ENCODE peak calls at places on chromosomes 2 and 18, in seven cellular contexts. One of them, this sample, is unnamed.
A peak's percentile ranks its signal among the peaks of the same experiment; 100 is the strongest.

GRCh38 chr2:121237980-121238665 is 46.9 kb downstream of the TFCP2L1 start:
- DNase-seq in stimulated activated CD4-positive, alpha-beta T cell treated with anti-CD3 and anti-CD28 coated beads, Interleukin-1b, Interleukin-23, amount 100 ng/mL, for 48 hours: no peak
- DNase-seq in fibroblast of the aortic adventitia: no peak
- DNase-seq in A172: peak; percentile 71
- DNase-seq in T-helper 2 cell: no peak
- DNase-seq in heart right ventricle: no peak
- DNase-seq in H7: no peak
- DNase-seq in this sample: no peak

GRCh38 chr2:156320491-156320896 is 12.0 kb downstream of the NR4A2 start:
- DNase-seq in stimulated activated CD4-positive, alpha-beta T cell treated with anti-CD3 and anti-CD28 coated beads, Interleukin-1b, Interleukin-23, amount 100 ng/mL, for 48 hours: no peak
- DNase-seq in fibroblast of the aortic adventitia: peak; percentile 43
- DNase-seq in A172: no peak
- DNase-seq in T-helper 2 cell: no peak
- DNase-seq in heart right ventricle: peak; percentile 57
- DNase-seq in H7: peak; percentile 72
- DNase-seq in this sample: no peak

GRCh38 chr2:55862269-55862668 is 61.3 kb downstream of the EFEMP1 start:
- DNase-seq in stimulated activated CD4-positive, alpha-beta T cell treated with anti-CD3 and anti-CD28 coated beads, Interleukin-1b, Interleukin-23, amount 100 ng/mL, for 48 hours: no peak
- DNase-seq in fibroblast of the aortic adventitia: peak; percentile 100
- DNase-seq in A172: peak; percentile 51
- DNase-seq in T-helper 2 cell: no peak
- DNase-seq in heart right ventricle: no peak
- DNase-seq in H7: no peak
- DNase-seq in this sample: no peak

GRCh38 chr18:59033361-59033760 is 106.3 kb upstream of the SEC11C start:
- DNase-seq in stimulated activated CD4-positive, alpha-beta T cell treated with anti-CD3 and anti-CD28 coated beads, Interleukin-1b, Interleukin-23, amount 100 ng/mL, for 48 hours: no peak
- DNase-seq in fibroblast of the aortic adventitia: no peak
- DNase-seq in A172: no peak
- DNase-seq in T-helper 2 cell: no peak
- DNase-seq in heart right ventricle: no peak
- DNase-seq in H7: no peak
- DNase-seq in this sample: peak; percentile 43

GRCh38 chr2:45237128-45237527 is 227.9 kb upstream of the SIX2 start:
- DNase-seq in stimulated activated CD4-positive, alpha-beta T cell treated with anti-CD3 and anti-CD28 coated beads, Interleukin-1b, Interleukin-23, amount 100 ng/mL, for 48 hours: no peak
- DNase-seq in fibroblast of the aortic adventitia: no peak
- DNase-seq in A172: peak; percentile 76
- DNase-seq in T-helper 2 cell: no peak
- DNase-seq in heart right ventricle: no peak
- DNase-seq in H7: no peak
- DNase-seq in this sample: peak; percentile 7

GRCh38 chr2:106342801-106343200 is 125.4 kb downstream of the RGPD3 start:
- DNase-seq in stimulated activated CD4-positive, alpha-beta T cell treated with anti-CD3 and anti-CD28 coated beads, Interleukin-1b, Interleukin-23, amount 100 ng/mL, for 48 hours: no peak
- DNase-seq in fibroblast of the aortic adventitia: no peak
- DNase-seq in A172: no peak
- DNase-seq in T-helper 2 cell: no peak
- DNase-seq in heart right ventricle: no peak
- DNase-seq in H7: no peak
- DNase-seq in this sample: no peak

GRCh38 chr2:174774828-174775227 is 10.6 kb upstream of the CHRNA1 start:
- DNase-seq in stimulated activated CD4-positive, alpha-beta T cell treated with anti-CD3 and anti-CD28 coated beads, Interleukin-1b, Interleukin-23, amount 100 ng/mL, for 48 hours: no peak
- DNase-seq in fibroblast of the aortic adventitia: no peak
- DNase-seq in A172: no peak
- DNase-seq in T-helper 2 cell: no peak
- DNase-seq in heart right ventricle: no peak
- DNase-seq in H7: no peak
- DNase-seq in this sample: no peak

GRCh38 chr2:204437334-204437733 is 107.9 kb upstream of the PARD3B start:
- DNase-seq in stimulated activated CD4-positive, alpha-beta T cell treated with anti-CD3 and anti-CD28 coated beads, Interleukin-1b, Interleukin-23, amount 100 ng/mL, for 48 hours: no peak
- DNase-seq in fibroblast of the aortic adventitia: no peak
- DNase-seq in A172: no peak
- DNase-seq in T-helper 2 cell: no peak
- DNase-seq in heart right ventricle: no peak
- DNase-seq in H7: no peak
- DNase-seq in this sample: no peak

GRCh38 chr2:160703648-160704585 is 210.3 kb upstream of the RBMS1 start:
- DNase-seq in stimulated activated CD4-positive, alpha-beta T cell treated with anti-CD3 and anti-CD28 coated beads, Interleukin-1b, Interleukin-23, amount 100 ng/mL, for 48 hours: peak; percentile 11
- DNase-seq in fibroblast of the aortic adventitia: no peak
- DNase-seq in A172: no peak
- DNase-seq in T-helper 2 cell: no peak
- DNase-seq in heart right ventricle: peak; percentile 23
- DNase-seq in H7: no peak
- DNase-seq in this sample: no peak

GRCh38 chr2:98026927-98027522 is 31.3 kb upstream of the TMEM131 start:
- DNase-seq in stimulated activated CD4-positive, alpha-beta T cell treated with anti-CD3 and anti-CD28 coated beads, Interleukin-1b, Interleukin-23, amount 100 ng/mL, for 48 hours: no peak
- DNase-seq in fibroblast of the aortic adventitia: no peak
- DNase-seq in A172: no peak
- DNase-seq in T-helper 2 cell: no peak
- DNase-seq in heart right ventricle: no peak
- DNase-seq in H7: no peak
- DNase-seq in this sample: no peak

GRCh38 chr2:197286805-197287595 is 23.6 kb downstream of the ANKRD44 start:
- DNase-seq in stimulated activated CD4-positive, alpha-beta T cell treated with anti-CD3 and anti-CD28 coated beads, Interleukin-1b, Interleukin-23, amount 100 ng/mL, for 48 hours: peak; percentile 57
- DNase-seq in fibroblast of the aortic adventitia: peak; percentile 89
- DNase-seq in A172: peak; percentile 81
- DNase-seq in T-helper 2 cell: no peak
- DNase-seq in heart right ventricle: peak; percentile 67
- DNase-seq in H7: no peak
- DNase-seq in this sample: peak; percentile 90

GRCh38 chr2:144890828-144891227 is 370.9 kb upstream of the ZEB2 start:
- DNase-seq in stimulated activated CD4-positive, alpha-beta T cell treated with anti-CD3 and anti-CD28 coated beads, Interleukin-1b, Interleukin-23, amount 100 ng/mL, for 48 hours: no peak
- DNase-seq in fibroblast of the aortic adventitia: peak; percentile 53
- DNase-seq in A172: peak; percentile 65
- DNase-seq in T-helper 2 cell: no peak
- DNase-seq in heart right ventricle: no peak
- DNase-seq in H7: no peak
- DNase-seq in this sample: peak; percentile 66

GRCh38 chr18:13353424-13353823 is 134.9 kb downstream of the LDLRAD4 start:
- DNase-seq in stimulated activated CD4-positive, alpha-beta T cell treated with anti-CD3 and anti-CD28 coated beads, Interleukin-1b, Interleukin-23, amount 100 ng/mL, for 48 hours: no peak
- DNase-seq in fibroblast of the aortic adventitia: no peak
- DNase-seq in A172: no peak
- DNase-seq in T-helper 2 cell: no peak
- DNase-seq in heart right ventricle: no peak
- DNase-seq in H7: no peak
- DNase-seq in this sample: no peak

GRCh38 chr2:98727369-98727749 is 3.6 kb downstream of the MGAT4A start:
- DNase-seq in stimulated activated CD4-positive, alpha-beta T cell treated with anti-CD3 and anti-CD28 coated beads, Interleukin-1b, Interleukin-23, amount 100 ng/mL, for 48 hours: no peak
- DNase-seq in fibroblast of the aortic adventitia: no peak
- DNase-seq in A172: no peak
- DNase-seq in T-helper 2 cell: no peak
- DNase-seq in heart right ventricle: no peak
- DNase-seq in H7: no peak
- DNase-seq in this sample: no peak

GRCh38 chr18:48622911-48623431 is 84.1 kb downstream of the CTIF start:
- DNase-seq in stimulated activated CD4-positive, alpha-beta T cell treated with anti-CD3 and anti-CD28 coated beads, Interleukin-1b, Interleukin-23, amount 100 ng/mL, for 48 hours: no peak
- DNase-seq in fibroblast of the aortic adventitia: peak; percentile 36
- DNase-seq in A172: peak; percentile 50
- DNase-seq in T-helper 2 cell: no peak
- DNase-seq in heart right ventricle: no peak
- DNase-seq in H7: peak; percentile 65
- DNase-seq in this sample: no peak

GRCh38 chr2:240423788-240424191 is 11.7 kb upstream of the GPC1 start:
- DNase-seq in stimulated activated CD4-positive, alpha-beta T cell treated with anti-CD3 and anti-CD28 coated beads, Interleukin-1b, Interleukin-23, amount 100 ng/mL, for 48 hours: no peak
- DNase-seq in fibroblast of the aortic adventitia: no peak
- DNase-seq in A172: no peak
- DNase-seq in T-helper 2 cell: peak; percentile 3
- DNase-seq in heart right ventricle: no peak
- DNase-seq in H7: no peak
- DNase-seq in this sample: no peak

GRCh38 chr2:100952512-100952911 is 49.6 kb upstream of the RPL31 start:
- DNase-seq in stimulated activated CD4-positive, alpha-beta T cell treated with anti-CD3 and anti-CD28 coated beads, Interleukin-1b, Interleukin-23, amount 100 ng/mL, for 48 hours: no peak
- DNase-seq in fibroblast of the aortic adventitia: no peak
- DNase-seq in A172: no peak
- DNase-seq in T-helper 2 cell: no peak
- DNase-seq in heart right ventricle: no peak
- DNase-seq in H7: no peak
- DNase-seq in this sample: no peak

GRCh38 chr18:37577051-37577611 is 11.5 kb upstream of the CELF4 start:
- DNase-seq in stimulated activated CD4-positive, alpha-beta T cell treated with anti-CD3 and anti-CD28 coated beads, Interleukin-1b, Interleukin-23, amount 100 ng/mL, for 48 hours: no peak
- DNase-seq in fibroblast of the aortic adventitia: peak; percentile 18
- DNase-seq in A172: no peak
- DNase-seq in T-helper 2 cell: no peak
- DNase-seq in heart right ventricle: peak; percentile 63
- DNase-seq in H7: peak; percentile 85
- DNase-seq in this sample: no peak

GRCh38 chr2:57080035-57080434 is 896.2 kb downstream of the CCDC85A start:
- DNase-seq in stimulated activated CD4-positive, alpha-beta T cell treated with anti-CD3 and anti-CD28 coated beads, Interleukin-1b, Interleukin-23, amount 100 ng/mL, for 48 hours: no peak
- DNase-seq in fibroblast of the aortic adventitia: peak; percentile 4
- DNase-seq in A172: peak; percentile 29
- DNase-seq in T-helper 2 cell: no peak
- DNase-seq in heart right ventricle: no peak
- DNase-seq in H7: no peak
- DNase-seq in this sample: no peak

GRCh38 chr2:96256611-96257113 is 9.1 kb downstream of the TMEM127 start:
- DNase-seq in stimulated activated CD4-positive, alpha-beta T cell treated with anti-CD3 and anti-CD28 coated beads, Interleukin-1b, Interleukin-23, amount 100 ng/mL, for 48 hours: no peak
- DNase-seq in fibroblast of the aortic adventitia: no peak
- DNase-seq in A172: no peak
- DNase-seq in T-helper 2 cell: no peak
- DNase-seq in heart right ventricle: no peak
- DNase-seq in H7: no peak
- DNase-seq in this sample: no peak

GRCh38 chr2:64675860-64676259 is 22.1 kb upstream of the SERTAD2 start:
- DNase-seq in stimulated activated CD4-positive, alpha-beta T cell treated with anti-CD3 and anti-CD28 coated beads, Interleukin-1b, Interleukin-23, amount 100 ng/mL, for 48 hours: peak; percentile 89
- DNase-seq in fibroblast of the aortic adventitia: no peak
- DNase-seq in A172: peak; percentile 68
- DNase-seq in T-helper 2 cell: no peak
- DNase-seq in heart right ventricle: no peak
- DNase-seq in H7: no peak
- DNase-seq in this sample: no peak

GRCh38 chr2:195651041-195651440 is 6.0 kb upstream of the SLC39A10 start:
- DNase-seq in stimulated activated CD4-positive, alpha-beta T cell treated with anti-CD3 and anti-CD28 coated beads, Interleukin-1b, Interleukin-23, amount 100 ng/mL, for 48 hours: no peak
- DNase-seq in fibroblast of the aortic adventitia: no peak
- DNase-seq in A172: no peak
- DNase-seq in T-helper 2 cell: no peak
- DNase-seq in heart right ventricle: no peak
- DNase-seq in H7: no peak
- DNase-seq in this sample: no peak

GRCh38 chr2:61660511-61661388 is 122.6 kb upstream of the XPO1 start:
- DNase-seq in stimulated activated CD4-positive, alpha-beta T cell treated with anti-CD3 and anti-CD28 coated beads, Interleukin-1b, Interleukin-23, amount 100 ng/mL, for 48 hours: no peak
- DNase-seq in fibroblast of the aortic adventitia: peak; percentile 40
- DNase-seq in A172: no peak
- DNase-seq in T-helper 2 cell: no peak
- DNase-seq in heart right ventricle: peak; percentile 58
- DNase-seq in H7: no peak
- DNase-seq in this sample: peak; percentile 47

GRCh38 chr2:210458395-210458794 is 18.2 kb downstream of the LANCL1 start:
- DNase-seq in stimulated activated CD4-positive, alpha-beta T cell treated with anti-CD3 and anti-CD28 coated beads, Interleukin-1b, Interleukin-23, amount 100 ng/mL, for 48 hours: no peak
- DNase-seq in fibroblast of the aortic adventitia: no peak
- DNase-seq in A172: no peak
- DNase-seq in T-helper 2 cell: no peak
- DNase-seq in heart right ventricle: no peak
- DNase-seq in H7: no peak
- DNase-seq in this sample: no peak

GRCh38 chr2:85554980-85555612 is 6.2 kb downstream of the GGCX start:
- DNase-seq in stimulated activated CD4-positive, alpha-beta T cell treated with anti-CD3 and anti-CD28 coated beads, Interleukin-1b, Interleukin-23, amount 100 ng/mL, for 48 hours: no peak
- DNase-seq in fibroblast of the aortic adventitia: no peak
- DNase-seq in A172: no peak
- DNase-seq in T-helper 2 cell: no peak
- DNase-seq in heart right ventricle: no peak
- DNase-seq in H7: no peak
- DNase-seq in this sample: no peak

GRCh38 chr2:9809448-9810088 is 33.7 kb upstream of the TAF1B start:
- DNase-seq in stimulated activated CD4-positive, alpha-beta T cell treated with anti-CD3 and anti-CD28 coated beads, Interleukin-1b, Interleukin-23, amount 100 ng/mL, for 48 hours: no peak
- DNase-seq in fibroblast of the aortic adventitia: no peak
- DNase-seq in A172: no peak
- DNase-seq in T-helper 2 cell: no peak
- DNase-seq in heart right ventricle: no peak
- DNase-seq in H7: peak; percentile 53
- DNase-seq in this sample: no peak

GRCh38 chr2:12243381-12243780 is 473.4 kb upstream of the TRIB2 start:
- DNase-seq in stimulated activated CD4-positive, alpha-beta T cell treated with anti-CD3 and anti-CD28 coated beads, Interleukin-1b, Interleukin-23, amount 100 ng/mL, for 48 hours: no peak
- DNase-seq in fibroblast of the aortic adventitia: no peak
- DNase-seq in A172: no peak
- DNase-seq in T-helper 2 cell: no peak
- DNase-seq in heart right ventricle: no peak
- DNase-seq in H7: no peak
- DNase-seq in this sample: no peak

This sample was measured in SK-MEL-5.